ENCODE peak calls at places on chromosomes 3 and 15, in eight cellular contexts. T is heart left ventricle; C is coronary artery; O is RWPE1; H is psoas muscle; M is CD8-positive, alpha-beta memory T cell; W is testis; Z is GM23338. B is an unnamed sample.
A peak's percentile ranks its signal among the peaks of the same experiment; 100 is the strongest.

GRCh38 chr3:185715091-185715490 is 109.8 kb downstream of the IGF2BP2 start:
- DNase-seq in C (no peak), T (no peak), Z (peak; percentile 94), O (no peak), H (no peak), M (no peak), W (no peak), B (peak; percentile 72)

GRCh38 chr3:34864011-34864410 is 775.3 kb upstream of the ARPP21 start:
- DNase-seq in Z (no peak), C (no peak), W (no peak), H (no peak), T (no peak), O (no peak), M (no peak), B (no peak)

GRCh38 chr15:92429378-92430066 is 35.8 kb downstream of the ST8SIA2 start:
- DNase-seq in H (no peak), W (no peak), Z (peak; percentile 61), O (peak; percentile 20), M (no peak), C (no peak), T (no peak), B (peak; percentile 78)

GRCh38 chr3:136984837-136985236 is 27.1 kb downstream of the IL20RB start:
- DNase-seq in W (no peak), Z (no peak), T (no peak), H (no peak), O (peak; percentile 71), C (no peak), M (no peak), B (no peak)

GRCh38 chr3:44114142-44114541 is 127.5 kb upstream of the TOPAZ1 start:
- DNase-seq in T (peak; percentile 44), H (peak; percentile 54), C (no peak), Z (peak; percentile 83), W (peak; percentile 54), M (no peak), O (no peak), B (peak; percentile 93)

GRCh38 chr3:182954553-182954952 is 25.8 kb downstream of the DCUN1D1 start:
- DNase-seq in Z (no peak), H (no peak), O (no peak), T (no peak), C (no peak), W (no peak), M (no peak), B (no peak)

GRCh38 chr3:194879991-194880939 is 194.6 kb downstream of the FAM43A start:
- DNase-seq in W (peak; percentile 50), O (no peak), H (no peak), C (no peak), M (no peak), T (peak; percentile 82), Z (no peak), B (peak; percentile 38)

GRCh38 chr15:60079210-60079609 is 75.1 kb downstream of the FOXB1 start:
- DNase-seq in O (no peak), M (no peak), T (no peak), W (no peak), H (no peak), Z (peak; percentile 62), C (no peak), B (no peak)

GRCh38 chr3:94099311-94099710 is 36.5 kb downstream of the NSUN3 start:
- DNase-seq in W (no peak), O (no peak), M (no peak), Z (no peak), T (no peak), H (no peak), C (no peak), B (no peak)

GRCh38 chr3:98901032-98901464 is 447 bp downstream of the DCBLD2 start:
- DNase-seq in Z (peak; percentile 80), C (peak; percentile 78), M (peak; percentile 49), H (peak; percentile 60), T (peak; percentile 57), W (peak; percentile 64), O (no peak), B (peak; percentile 89)

GRCh38 chr15:70252936-70253280 is 155.2 kb upstream of the TLE3 start:
- DNase-seq in T (no peak), Z (no peak), W (no peak), O (no peak), M (no peak), C (no peak), H (peak; percentile 33), B (no peak)

GRCh38 chr15:42140383-42141070 is 15.9 kb downstream of the PLA2G4F start:
- DNase-seq in H (no peak), C (peak; percentile 54), O (no peak), W (no peak), M (no peak), Z (no peak), T (no peak), B (peak; percentile 69)

GRCh38 chr3:38587548-38588131 is 61.8 kb downstream of the SCN5A start:
- DNase-seq in T (no peak), Z (no peak), O (no peak), C (peak; percentile 55), M (no peak), H (peak; percentile 31), W (peak; percentile 4), B (peak; percentile 42)

GRCh38 chr15:63752075-63752684 is 81.6 kb downstream of the HERC1 start:
- DNase-seq in T (no peak), M (peak; percentile 58), H (no peak), W (peak; percentile 53), C (no peak), O (peak; percentile 61), Z (peak; percentile 71), B (peak; percentile 56)

DNA sequence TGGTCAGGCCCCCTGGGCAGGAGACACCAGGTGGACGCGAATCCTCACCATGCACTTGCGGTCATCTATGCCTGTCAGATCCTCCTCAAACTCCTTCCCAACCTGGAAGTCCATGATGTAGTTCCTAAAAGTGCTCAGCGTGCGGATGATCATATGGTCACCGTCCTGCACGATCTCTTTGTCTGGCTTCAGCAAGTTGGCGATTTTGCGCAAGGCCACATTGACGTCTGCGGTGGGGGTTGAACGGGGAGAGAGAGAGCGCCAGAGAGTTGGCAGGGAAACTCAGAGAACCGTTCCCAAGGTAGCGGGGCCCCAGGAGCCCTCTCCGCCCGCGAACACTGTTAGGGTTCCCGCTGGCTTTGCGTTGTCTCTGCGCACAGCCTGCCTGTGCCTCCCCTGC is 809 bp downstream of the RBP1 start:
- DNase-seq in M (no peak), T (peak; percentile 47), O (no peak), C (no peak), H (peak; percentile 69), W (peak; percentile 78), Z (peak; percentile 54), B (peak; percentile 72)
- H3K27ac ChIP-seq in M (no peak overlapping the region), T (no peak overlapping the region), O (no peak overlapping the region), C (peak overlapping the region; percentile 29), H (no peak overlapping the region), W (peak overlapping the region; percentile 5), Z (no peak overlapping the region), B (peak overlapping the region; percentile 95)

GRCh38 chr15:39167114-39168058 is 413.5 kb upstream of the THBS1 start:
- DNase-seq in W (no peak), Z (no peak), O (no peak), M (no peak), C (no peak), T (no peak), H (no peak), B (no peak)
- H3K27ac ChIP-seq in W (no peak overlapping the region), Z (no peak overlapping the region), O (no peak overlapping the region), M (no peak overlapping the region), C (peak overlapping the region; percentile 60), T (no peak overlapping the region), H (no peak overlapping the region), B (no peak overlapping the region)

DNA sequence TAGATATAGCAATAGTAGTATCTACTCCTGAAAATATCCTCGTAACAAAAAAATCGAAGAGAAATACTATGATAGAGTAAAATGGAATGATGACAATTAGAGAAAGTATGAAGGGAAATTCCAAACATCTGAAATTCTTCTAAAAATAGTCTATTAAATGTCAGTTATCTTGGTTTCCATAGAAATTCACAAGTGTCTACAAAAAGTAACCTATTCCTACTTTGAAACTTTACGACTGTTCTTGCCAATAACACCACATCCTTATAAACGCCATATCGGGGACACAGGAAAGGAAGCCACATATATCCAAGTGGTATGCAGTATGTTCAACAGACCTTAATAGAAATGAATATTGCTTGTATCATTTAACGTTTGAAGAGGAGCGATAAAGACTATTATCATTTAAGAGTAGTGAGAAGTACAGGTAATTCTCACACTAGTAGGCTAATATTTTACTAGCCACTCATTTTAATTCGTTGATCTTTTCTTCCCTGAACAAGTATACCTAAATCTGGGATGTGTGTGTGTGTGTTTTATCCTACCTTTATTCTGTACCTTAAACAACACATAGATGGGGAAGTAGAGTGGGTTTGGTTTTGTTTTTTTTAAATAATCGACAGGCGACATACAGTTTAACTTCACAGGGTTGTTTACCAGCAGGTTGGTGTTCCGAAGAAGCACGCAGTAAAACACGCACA is 1.2 kb downstream of the GPR176 start:
- DNase-seq in M (no peak), T (no peak), Z (no peak), O (peak; percentile 54), W (no peak), H (no peak), C (no peak), B (no peak)
- H3K27ac ChIP-seq in M (no peak overlapping the region), T (no peak overlapping the region), Z (no peak overlapping the region), O (peak overlapping the region; percentile 85), W (no peak overlapping the region), H (no peak overlapping the region), C (peak overlapping the region; percentile 79), B (no peak overlapping the region)

GRCh38 chr15:82679626-82680199 is 30.0 kb downstream of the AP3B2 start:
- DNase-seq in Z (peak; percentile 70), T (no peak), W (no peak), C (no peak), M (no peak), H (no peak), O (no peak), B (no peak)

GRCh38 chr15:82681371-82681770 is 28.3 kb downstream of the AP3B2 start:
- DNase-seq in C (peak; percentile 33), T (no peak), M (no peak), W (no peak), Z (peak; percentile 5), H (no peak), O (no peak), B (peak; percentile 53)

GRCh38 chr15:82677720-82678323 is 30.7 kb upstream of the CPEB1 start:
- DNase-seq in Z (no peak), W (no peak), C (no peak), H (no peak), M (no peak), O (no peak), T (no peak), B (peak; percentile 30)

GRCh38 chr15:82674873-82675272 is 27.7 kb upstream of the CPEB1 start:
- DNase-seq in C (no peak), M (no peak), Z (no peak), T (no peak), O (no peak), H (no peak), W (no peak), B (no peak)

DNA sequence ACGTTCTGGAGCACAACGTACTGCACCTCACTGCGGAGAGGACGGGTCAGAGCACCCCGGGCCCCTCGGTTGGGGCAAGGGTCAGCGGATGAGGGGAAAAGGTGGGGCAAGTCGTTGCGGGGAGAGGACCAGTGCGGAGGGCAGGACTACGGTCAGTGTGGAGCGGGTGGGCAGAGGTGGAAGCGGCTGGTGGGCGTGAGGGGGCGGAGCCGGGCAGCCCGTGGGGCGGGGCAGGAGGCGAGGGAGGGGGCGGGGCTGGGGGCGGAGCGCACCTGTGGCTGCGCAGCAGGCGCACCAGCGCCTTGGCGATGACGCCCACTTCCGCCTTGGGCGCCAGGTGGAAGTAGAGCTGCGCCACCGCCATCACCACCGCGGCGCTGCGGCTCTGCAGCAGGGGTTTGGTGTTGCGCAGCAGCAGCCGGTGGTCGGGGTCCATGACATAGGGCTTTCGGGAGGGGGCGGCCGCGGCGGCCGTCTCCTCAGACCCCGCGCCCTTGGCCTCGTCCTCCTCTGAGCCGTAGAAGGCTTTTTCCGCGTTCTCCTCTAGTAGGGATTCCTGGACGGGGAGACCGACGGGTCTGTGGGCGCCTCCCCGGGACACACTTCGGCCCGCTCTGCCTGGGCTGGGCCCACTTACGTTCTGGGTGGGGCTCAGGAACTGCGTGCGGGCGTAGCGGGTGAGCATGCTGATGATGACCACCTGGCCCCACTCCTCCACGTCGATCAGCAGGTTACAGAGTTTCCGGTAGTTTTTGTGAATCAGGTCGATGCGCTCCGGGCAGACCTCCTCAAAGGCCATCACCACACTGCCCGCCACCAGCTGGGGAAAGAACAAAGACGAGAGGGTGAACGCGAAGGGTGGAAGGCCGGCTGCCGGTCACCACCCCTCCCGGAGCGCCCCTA is 29.2 kb downstream of the AP3B2 start:
- DNase-seq in T (no peak), M (peak; percentile 89), O (peak; percentile 88), W (peak; percentile 82), Z (peak; percentile 94), H (peak; percentile 59), C (peak; percentile 46), B (peak; percentile 96)
- H3K27ac ChIP-seq in T (no peak overlapping the region), M (peak overlapping the region; percentile 71), O (no peak overlapping the region), W (no peak overlapping the region), Z (peak overlapping the region; percentile 92), H (no peak overlapping the region), C (no peak overlapping the region), B (no peak overlapping the region)

B was measured in endodermal cell.